ENCODE peak calls at places on chromosomes 5 and 9, in eight cellular contexts. One of them, this sample, is unnamed.

GRCh38 chr9:15746905-15747304 is 194.1 kb downstream of the CCDC171 start:
- DNase-seq in mucosa of descending colon: no peak
- DNase-seq in fibroblast of pulmonary artery: no peak
- DNase-seq in kidney: no peak
- DNase-seq in choroid plexus epithelial cell: no peak
- DNase-seq in fibroblast of lung: no peak
- DNase-seq in GM23338: peak; percentile 22
- DNase-seq in cardiac fibroblast: no peak
- DNase-seq in this sample: no peak

GRCh38 chr9:28648723-28649122 is 1075.4 kb upstream of the C9orf72 start:
- DNase-seq in fibroblast of lung: no peak
- DNase-seq in GM23338: peak; percentile 79
- DNase-seq in choroid plexus epithelial cell: no peak
- DNase-seq in fibroblast of pulmonary artery: no peak
- DNase-seq in mucosa of descending colon: no peak
- DNase-seq in cardiac fibroblast: no peak
- DNase-seq in kidney: no peak
- DNase-seq in this sample: no peak

GRCh38 chr5:173041881-173042481 is 14.2 kb upstream of the CREBRF start:
- DNase-seq in choroid plexus epithelial cell: no peak
- DNase-seq in GM23338: no peak
- DNase-seq in mucosa of descending colon: no peak
- DNase-seq in kidney: no peak
- DNase-seq in cardiac fibroblast: no peak
- DNase-seq in fibroblast of pulmonary artery: no peak
- DNase-seq in fibroblast of lung: peak; percentile 54
- DNase-seq in this sample: peak; percentile 87

GRCh38 chr5:177300971-177301370 is 2.5 kb downstream of the RAB24 start:
- DNase-seq in fibroblast of lung: no peak
- DNase-seq in fibroblast of pulmonary artery: no peak
- DNase-seq in mucosa of descending colon: no peak
- DNase-seq in cardiac fibroblast: no peak
- DNase-seq in choroid plexus epithelial cell: no peak
- DNase-seq in kidney: no peak
- DNase-seq in GM23338: no peak
- DNase-seq in this sample: no peak

GRCh38 chr9:133823189-133824105 is 85.3 kb upstream of the SARDH start:
- DNase-seq in choroid plexus epithelial cell: no peak
- DNase-seq in kidney: no peak
- DNase-seq in GM23338: no peak
- DNase-seq in mucosa of descending colon: no peak
- DNase-seq in cardiac fibroblast: no peak
- DNase-seq in fibroblast of lung: no peak
- DNase-seq in fibroblast of pulmonary artery: no peak
- DNase-seq in this sample: no peak

GRCh38 chr9:77820293-77820954 is 172.3 kb upstream of the GNA14 start:
- DNase-seq in GM23338: no peak
- DNase-seq in kidney: no peak
- DNase-seq in cardiac fibroblast: peak; percentile 89
- DNase-seq in choroid plexus epithelial cell: peak; percentile 60
- DNase-seq in fibroblast of pulmonary artery: peak; percentile 62
- DNase-seq in fibroblast of lung: peak; percentile 55
- DNase-seq in mucosa of descending colon: no peak
- DNase-seq in this sample: peak; percentile 81

GRCh38 chr5:59543826-59544442 is 349.6 kb downstream of the PDE4D start:
- DNase-seq in fibroblast of lung: no peak
- DNase-seq in GM23338: peak; percentile 13
- DNase-seq in fibroblast of pulmonary artery: peak; percentile 20
- DNase-seq in choroid plexus epithelial cell: no peak
- DNase-seq in mucosa of descending colon: no peak
- DNase-seq in cardiac fibroblast: no peak
- DNase-seq in kidney: no peak
- DNase-seq in this sample: no peak

GRCh38 chr9:72147676-72148075 is 1.6 kb upstream of the GDA start:
- DNase-seq in GM23338: no peak
- DNase-seq in mucosa of descending colon: no peak
- DNase-seq in choroid plexus epithelial cell: no peak
- DNase-seq in fibroblast of pulmonary artery: no peak
- DNase-seq in kidney: no peak
- DNase-seq in fibroblast of lung: no peak
- DNase-seq in cardiac fibroblast: no peak
- DNase-seq in this sample: no peak

GRCh38 chr5:154900071-154900470 is 37.9 kb downstream of the GEMIN5 start:
- DNase-seq in GM23338: no peak
- DNase-seq in choroid plexus epithelial cell: no peak
- DNase-seq in cardiac fibroblast: no peak
- DNase-seq in kidney: no peak
- DNase-seq in fibroblast of pulmonary artery: no peak
- DNase-seq in fibroblast of lung: no peak
- DNase-seq in mucosa of descending colon: no peak
- DNase-seq in this sample: peak; percentile 14

GRCh38 chr5:61322738-61323429 is 9.2 kb upstream of the ZSWIM6 start:
- DNase-seq in mucosa of descending colon: peak; percentile 65
- DNase-seq in fibroblast of lung: peak; percentile 68
- DNase-seq in kidney: peak; percentile 71
- DNase-seq in choroid plexus epithelial cell: no peak
- DNase-seq in fibroblast of pulmonary artery: peak; percentile 80
- DNase-seq in GM23338: peak; percentile 5
- DNase-seq in cardiac fibroblast: peak; percentile 65
- DNase-seq in this sample: peak; percentile 51

GRCh38 chr5:178442361-178443256 is 147.6 kb downstream of the COL23A1 start:
- DNase-seq in mucosa of descending colon: no peak
- DNase-seq in GM23338: no peak
- DNase-seq in fibroblast of pulmonary artery: no peak
- DNase-seq in choroid plexus epithelial cell: no peak
- DNase-seq in fibroblast of lung: no peak
- DNase-seq in cardiac fibroblast: no peak
- DNase-seq in kidney: no peak
- DNase-seq in this sample: no peak

GRCh38 chr5:130710596-130710995 is 454.5 kb downstream of the HINT1 start:
- DNase-seq in fibroblast of lung: peak; percentile 47
- DNase-seq in kidney: no peak
- DNase-seq in choroid plexus epithelial cell: peak; percentile 71
- DNase-seq in cardiac fibroblast: peak; percentile 81
- DNase-seq in GM23338: no peak
- DNase-seq in fibroblast of pulmonary artery: peak; percentile 89
- DNase-seq in mucosa of descending colon: no peak
- DNase-seq in this sample: peak; percentile 26

GRCh38 chr5:123754167-123754840 is 242.3 kb downstream of the CSNK1G3 start:
- DNase-seq in kidney: no peak
- DNase-seq in fibroblast of lung: peak; percentile 24
- DNase-seq in mucosa of descending colon: no peak
- DNase-seq in cardiac fibroblast: peak; percentile 68
- DNase-seq in choroid plexus epithelial cell: peak; percentile 35
- DNase-seq in fibroblast of pulmonary artery: peak; percentile 21
- DNase-seq in GM23338: no peak
- DNase-seq in this sample: no peak

GRCh38 chr5:109304323-109304722 is 105.5 kb downstream of the PJA2 start:
- DNase-seq in mucosa of descending colon: no peak
- DNase-seq in kidney: no peak
- DNase-seq in fibroblast of lung: no peak
- DNase-seq in choroid plexus epithelial cell: no peak
- DNase-seq in cardiac fibroblast: no peak
- DNase-seq in GM23338: no peak
- DNase-seq in fibroblast of pulmonary artery: no peak
- DNase-seq in this sample: no peak

GRCh38 chr5:77486344-77486962 is 5.7 kb downstream of the WDR41 start:
- DNase-seq in kidney: no peak
- DNase-seq in cardiac fibroblast: no peak
- DNase-seq in mucosa of descending colon: no peak
- DNase-seq in fibroblast of pulmonary artery: no peak
- DNase-seq in fibroblast of lung: peak; percentile 80
- DNase-seq in GM23338: no peak
- DNase-seq in choroid plexus epithelial cell: no peak
- DNase-seq in this sample: no peak

GRCh38 chr9:121640076-121640475 is 11.4 kb upstream of the DAB2IP start:
- DNase-seq in kidney: peak; percentile 77
- DNase-seq in choroid plexus epithelial cell: peak; percentile 27
- DNase-seq in cardiac fibroblast: peak; percentile 14
- DNase-seq in fibroblast of lung: no peak
- DNase-seq in fibroblast of pulmonary artery: peak; percentile 31
- DNase-seq in mucosa of descending colon: peak; percentile 77
- DNase-seq in GM23338: peak; percentile 81
- DNase-seq in this sample: no peak

DNA sequence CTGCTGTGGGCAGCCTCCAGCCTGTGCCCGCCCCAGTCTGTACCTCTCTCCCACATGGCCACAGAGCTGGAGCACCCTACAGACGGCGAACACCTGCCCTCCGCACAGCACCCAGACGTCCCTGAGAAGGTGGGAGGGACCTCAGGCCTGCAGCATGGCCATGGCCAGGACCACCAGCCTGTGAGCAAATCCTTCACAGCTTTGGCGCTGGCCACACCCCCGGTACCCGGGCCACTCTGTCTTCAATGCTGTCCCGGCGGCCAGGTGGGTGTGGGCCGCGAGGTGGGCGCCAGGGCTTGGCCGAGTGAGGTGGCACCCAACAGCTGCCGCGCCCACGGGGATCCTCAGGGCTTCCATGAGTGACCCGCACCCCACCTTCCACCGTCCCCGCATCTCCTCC is 18.7 kb downstream of the NOTCH1 start:
- DNase-seq in GM23338: no peak
- DNase-seq in mucosa of descending colon: no peak
- DNase-seq in fibroblast of pulmonary artery: no peak
- DNase-seq in kidney: no peak
- DNase-seq in fibroblast of lung: no peak
- DNase-seq in cardiac fibroblast: no peak
- DNase-seq in choroid plexus epithelial cell: no peak
- DNase-seq in this sample: no peak
- H3K4me3 ChIP-seq in GM23338: no peak overlapping the region
- H3K4me3 ChIP-seq in mucosa of descending colon: no peak overlapping the region
- H3K4me3 ChIP-seq in fibroblast of pulmonary artery: no peak overlapping the region
- H3K4me3 ChIP-seq in kidney: no peak overlapping the region
- H3K4me3 ChIP-seq in fibroblast of lung: no peak overlapping the region
- H3K4me3 ChIP-seq in cardiac fibroblast: no peak overlapping the region
- H3K4me3 ChIP-seq in choroid plexus epithelial cell: no peak overlapping the region
- H3K4me3 ChIP-seq in this sample: no peak overlapping the region

GRCh38 chr9:136885950-136886578 is at the start of gene TRAF2:
- DNase-seq in fibroblast of pulmonary artery: peak; percentile 99
- DNase-seq in choroid plexus epithelial cell: peak; percentile 100
- DNase-seq in mucosa of descending colon: peak; percentile 99
- DNase-seq in kidney: peak; percentile 99
- DNase-seq in cardiac fibroblast: peak; percentile 99
- DNase-seq in GM23338: peak; percentile 98
- DNase-seq in fibroblast of lung: peak; percentile 99
- DNase-seq in this sample: peak; percentile 99
- TF ChIP-seq CTCF in fibroblast of pulmonary artery: no peak
- TF ChIP-seq CTCF in choroid plexus epithelial cell: no peak
- TF ChIP-seq CTCF in mucosa of descending colon: no peak
- TF ChIP-seq CTCF in kidney: no peak
- TF ChIP-seq CTCF in cardiac fibroblast: no peak
- TF ChIP-seq CTCF in GM23338: no peak
- TF ChIP-seq CTCF in fibroblast of lung: no peak
- TF ChIP-seq CTCF in this sample: no peak

DNA sequence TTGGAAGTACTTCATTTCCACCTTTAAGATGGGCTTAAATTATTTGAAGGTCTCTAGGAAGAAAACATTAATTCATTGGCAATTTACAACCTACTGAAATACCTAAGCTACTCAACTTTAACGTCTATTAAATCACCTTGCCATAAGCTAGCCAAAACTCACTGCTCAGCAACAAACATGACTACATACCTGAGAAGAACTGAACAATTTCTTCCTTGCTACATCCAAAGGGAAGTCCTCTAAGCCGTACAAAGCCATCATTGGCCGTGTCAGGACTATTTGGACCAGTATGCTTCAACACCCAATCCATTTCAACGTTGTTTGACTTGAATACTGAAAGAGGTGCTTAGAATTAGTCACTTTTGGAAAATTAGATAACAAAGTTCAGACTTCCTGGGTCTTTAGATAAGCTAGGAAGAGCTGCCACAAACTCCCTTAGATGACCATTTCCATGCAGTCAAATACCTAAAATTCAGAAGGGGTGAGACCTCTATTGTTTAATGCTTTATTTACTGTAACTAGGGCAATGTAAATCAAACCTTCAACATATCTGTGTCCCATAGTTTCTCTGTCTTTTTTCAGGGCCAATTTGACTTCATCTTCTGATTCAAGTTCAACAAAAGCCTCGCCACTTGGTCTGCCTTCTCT is 2.6 kb downstream of the HNRNPH1 start:
- DNase-seq in fibroblast of pulmonary artery: peak; percentile 49
- DNase-seq in fibroblast of lung: no peak
- DNase-seq in choroid plexus epithelial cell: no peak
- DNase-seq in GM23338: no peak
- DNase-seq in mucosa of descending colon: no peak
- DNase-seq in kidney: no peak
- DNase-seq in cardiac fibroblast: peak; percentile 37
- DNase-seq in this sample: no peak
- H3K4me3 ChIP-seq in fibroblast of pulmonary artery: peak overlapping the region; percentile 100
- H3K4me3 ChIP-seq in fibroblast of lung: peak overlapping the region; percentile 81
- H3K4me3 ChIP-seq in choroid plexus epithelial cell: peak overlapping the region; percentile 100
- H3K4me3 ChIP-seq in GM23338: peak overlapping the region; percentile 93
- H3K4me3 ChIP-seq in mucosa of descending colon: no peak overlapping the region
- H3K4me3 ChIP-seq in kidney: peak overlapping the region; percentile 62
- H3K4me3 ChIP-seq in cardiac fibroblast: peak overlapping the region; percentile 100
- H3K4me3 ChIP-seq in this sample: peak overlapping the region; percentile 100

GRCh38 chr5:150374651-150375050 is 17.2 kb downstream of the TCOF1 start:
- DNase-seq in mucosa of descending colon: no peak
- DNase-seq in fibroblast of pulmonary artery: no peak
- DNase-seq in cardiac fibroblast: no peak
- DNase-seq in GM23338: no peak
- DNase-seq in kidney: no peak
- DNase-seq in choroid plexus epithelial cell: no peak
- DNase-seq in fibroblast of lung: no peak
- DNase-seq in this sample: no peak

GRCh38 chr5:150376799-150377771 is 19.6 kb downstream of the TCOF1 start:
- DNase-seq in cardiac fibroblast: peak; percentile 31
- DNase-seq in fibroblast of pulmonary artery: no peak
- DNase-seq in GM23338: no peak
- DNase-seq in kidney: no peak
- DNase-seq in choroid plexus epithelial cell: peak; percentile 74
- DNase-seq in mucosa of descending colon: no peak
- DNase-seq in fibroblast of lung: peak; percentile 37
- DNase-seq in this sample: peak; percentile 46

GRCh38 chr5:150372626-150373025 is 15.1 kb downstream of the TCOF1 start:
- DNase-seq in fibroblast of pulmonary artery: no peak
- DNase-seq in fibroblast of lung: no peak
- DNase-seq in kidney: no peak
- DNase-seq in GM23338: no peak
- DNase-seq in mucosa of descending colon: no peak
- DNase-seq in choroid plexus epithelial cell: no peak
- DNase-seq in cardiac fibroblast: no peak
- DNase-seq in this sample: no peak

DNA sequence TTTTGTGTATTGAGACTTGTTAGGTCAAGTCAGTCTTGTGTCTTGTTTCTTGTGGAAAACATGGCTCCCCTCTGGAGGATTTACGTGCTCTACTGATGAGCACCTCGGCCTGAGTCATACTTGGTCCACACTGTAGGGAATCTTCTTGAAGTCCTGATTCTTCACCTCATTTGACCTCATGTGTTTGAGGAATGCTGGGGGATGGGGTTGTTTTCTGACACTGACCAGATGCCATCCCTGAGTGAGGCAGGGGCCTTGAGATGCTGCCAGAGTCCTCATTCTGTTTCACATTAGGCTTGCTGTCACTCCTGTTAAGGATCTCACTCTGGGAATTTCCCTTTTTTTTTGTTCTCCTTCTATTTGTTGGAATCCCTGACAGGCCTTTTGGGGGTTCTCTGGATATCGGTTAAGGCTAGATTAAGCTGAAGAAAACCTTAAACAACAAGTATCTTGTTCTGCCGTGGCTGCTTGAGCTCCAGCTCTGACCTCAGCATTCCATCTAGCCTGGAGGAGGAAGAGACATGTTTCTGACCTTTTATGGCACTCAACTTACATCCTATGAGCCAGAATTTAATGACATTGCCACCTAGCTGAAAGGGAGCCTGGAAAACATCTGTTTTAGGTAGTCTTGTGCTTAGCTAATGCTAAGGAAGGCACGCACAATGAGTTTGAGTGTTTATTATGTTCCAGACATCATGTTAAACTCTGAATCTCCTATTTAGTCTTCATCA is 20.6 kb downstream of the TCOF1 start:
- DNase-seq in choroid plexus epithelial cell: peak; percentile 96
- DNase-seq in fibroblast of pulmonary artery: peak; percentile 84
- DNase-seq in kidney: no peak
- DNase-seq in GM23338: no peak
- DNase-seq in cardiac fibroblast: peak; percentile 88
- DNase-seq in fibroblast of lung: peak; percentile 85
- DNase-seq in mucosa of descending colon: no peak
- DNase-seq in this sample: peak; percentile 99
- TF ChIP-seq CTCF in choroid plexus epithelial cell: no peak
- TF ChIP-seq CTCF in fibroblast of pulmonary artery: no peak
- TF ChIP-seq CTCF in kidney: no peak
- TF ChIP-seq CTCF in GM23338: no peak
- TF ChIP-seq CTCF in cardiac fibroblast: no peak
- TF ChIP-seq CTCF in fibroblast of lung: no peak
- TF ChIP-seq CTCF in mucosa of descending colon: no peak
- TF ChIP-seq CTCF in this sample: no peak